ENCODE peak calls at places on chromosomes 2 and 18, in ten cellular contexts. D is activated naive CD4-positive, alpha-beta T cell treated with anti-CD3 and anti-CD28 coated beads for 36 hours; P is heart left ventricle; A is stimulated activated CD8-positive, alpha-beta memory T cell treated with anti-CD3 and anti-CD28 coated beads, Interleukin-12 subunit alpha, Interleukin-12 subunit beta, amount 100 ng/mL, for 4 hours; M is sciatic nerve; Y is RKO; F is fibroblast of mammary gland; T is B cell; V is retina; H is NCI-H1417. X is an unnamed sample.

GRCh38 chr2:29663266-29663665 is 258.1 kb downstream of the ALK start:
- DNase-seq in F (peak; percentile 87), A (no peak), Y (no peak), V (no peak), T (no peak), P (no peak), M (no peak), H (no peak), D (no peak), X (no peak)

GRCh38 chr2:234677758-234678538 is 181.1 kb upstream of the ARL4C start:
- DNase-seq in F (peak; percentile 86), H (no peak), V (no peak), M (no peak), T (no peak), P (no peak), Y (peak; percentile 10), D (no peak), A (no peak), X (no peak)

GRCh38 chr18:76578571-76579300 is 83.7 kb upstream of the ZNF516 start:
- DNase-seq in T (no peak), P (no peak), M (no peak), D (no peak), A (no peak), Y (no peak), V (peak; percentile 68), F (no peak), H (no peak), X (no peak)

GRCh38 chr2:33477473-33478468 is 1.3 kb downstream of the RASGRP3 start:
- DNase-seq in D (peak; percentile 34), T (peak; percentile 56), P (peak; percentile 50), A (no peak), M (no peak), F (no peak), V (peak; percentile 21), Y (no peak), H (no peak), X (no peak)

GRCh38 chr2:56183643-56184499 is at the start of gene CCDC85A:
- DNase-seq in P (peak; percentile 83), A (no peak), F (peak; percentile 69), D (peak; percentile 76), Y (no peak), V (peak; percentile 99), M (peak; percentile 90), T (peak; percentile 83), H (peak; percentile 99), X (peak; percentile 24)

GRCh38 chr2:33238111-33238510 is 238.3 kb upstream of the RASGRP3 start:
- DNase-seq in H (no peak), V (no peak), Y (peak; percentile 44), P (no peak), T (no peak), M (no peak), D (no peak), A (no peak), F (peak; percentile 94), X (no peak)

GRCh38 chr2:127174977-127175376 is 45.1 kb downstream of the CYP27C1 start:
- DNase-seq in M (peak; percentile 64), P (no peak), D (no peak), Y (no peak), A (no peak), H (peak; percentile 36), F (peak; percentile 50), T (no peak), V (peak; percentile 50), X (no peak)

GRCh38 chr2:199757466-199757865 is 93.5 kb downstream of the FTCDNL1 start:
- DNase-seq in V (no peak), H (no peak), D (no peak), P (peak; percentile 41), A (no peak), Y (no peak), F (peak; percentile 18), M (no peak), T (no peak), X (no peak)

GRCh38 chr2:231545105-231545902 is 15.1 kb upstream of the NMUR1 start:
- DNase-seq in M (no peak), Y (no peak), A (peak; percentile 45), F (peak; percentile 75), V (no peak), P (peak; percentile 44), T (no peak), H (no peak), D (peak; percentile 65), X (no peak)

GRCh38 chr2:210072493-210072892 is 70.1 kb downstream of the RPE start:
- DNase-seq in V (peak; percentile 39), M (no peak), T (no peak), F (no peak), Y (no peak), A (no peak), P (no peak), H (no peak), D (no peak), X (no peak)

GRCh38 chr2:113806217-113806913 is 49.9 kb upstream of the SLC35F5 start:
- DNase-seq in D (no peak), H (no peak), Y (no peak), M (no peak), A (no peak), V (no peak), P (no peak), F (no peak), T (no peak), X (no peak)

GRCh38 chr2:30683240-30683956 is 123.8 kb downstream of the CAPN13 start:
- DNase-seq in F (no peak), H (no peak), V (no peak), D (no peak), A (no peak), Y (no peak), T (no peak), P (no peak), M (no peak), X (no peak)

GRCh38 chr2:98572676-98573075 is 35.6 kb downstream of the COA5 start:
- DNase-seq in V (no peak), H (no peak), F (peak; percentile 57), A (no peak), T (no peak), D (no peak), P (no peak), M (peak; percentile 33), Y (no peak), X (no peak)

GRCh38 chr2:206915136-206915535 is 24.2 kb upstream of the CPO start:
- DNase-seq in P (no peak), T (no peak), H (no peak), F (peak; percentile 98), Y (peak; percentile 99), A (no peak), D (peak; percentile 36), V (peak; percentile 14), M (no peak), X (no peak)

GRCh38 chr2:202639233-202639632 is 4.5 kb downstream of the FAM117B start:
- DNase-seq in Y (no peak), D (no peak), M (no peak), P (no peak), F (no peak), H (no peak), A (no peak), T (no peak), V (no peak), X (no peak)

GRCh38 chr2:101124684-101125366 is 26.4 kb downstream of the TBC1D8 start:
- DNase-seq in Y (peak; percentile 57), F (peak; percentile 96), P (peak; percentile 62), A (no peak), D (no peak), M (peak; percentile 81), T (no peak), H (no peak), V (no peak), X (no peak)

GRCh38 chr2:237486819-237487448 is at the start of gene MLPH:
- DNase-seq in H (no peak), F (peak; percentile 57), V (peak; percentile 65), T (no peak), P (no peak), A (no peak), Y (no peak), D (no peak), M (peak; percentile 75), X (no peak)

GRCh38 chr2:129895061-129895460 is 84.4 kb upstream of the RAB6C start:
- DNase-seq in Y (no peak), T (no peak), V (no peak), P (no peak), F (no peak), A (no peak), H (no peak), M (no peak), D (no peak), X (no peak)